ENCODE peak calls at places on chromosomes 6 and 20, in six cellular contexts. One of them, this sample, is unnamed.
A peak's percentile ranks its signal among the peaks of the same experiment; 100 is the strongest.

GRCh38 chr6:33967966-33968724 is 164.3 kb upstream of the MLN start:
- DNase-seq in lower leg skin: peak; percentile 64
- DNase-seq in activated naive CD4-positive, alpha-beta T cell treated with anti-CD3 and anti-CD28 coated beads, Interleukin-2, amount 10 ng/mL, durations not matched to agents 7 days and 5 days: peak; percentile 14
- DNase-seq in stimulated activated CD4-positive, alpha-beta T cell treated with anti-CD3 and anti-CD28 coated beads, Interleukin-2, amount 100 ng/mL, for 48 hours: no peak
- DNase-seq in NCI-H1105: no peak
- DNase-seq in left ventricle myocardium inferior: no peak
- DNase-seq in this sample: no peak

GRCh38 chr20:23534801-23535593 is 33.3 kb downstream of the CST9L start:
- DNase-seq in lower leg skin: no peak
- DNase-seq in activated naive CD4-positive, alpha-beta T cell treated with anti-CD3 and anti-CD28 coated beads, Interleukin-2, amount 10 ng/mL, durations not matched to agents 7 days and 5 days: no peak
- DNase-seq in stimulated activated CD4-positive, alpha-beta T cell treated with anti-CD3 and anti-CD28 coated beads, Interleukin-2, amount 100 ng/mL, for 48 hours: no peak
- DNase-seq in NCI-H1105: no peak
- DNase-seq in left ventricle myocardium inferior: no peak
- DNase-seq in this sample: no peak

GRCh38 chr20:32535316-32535952 is 49.7 kb downstream of the NOL4L start:
- DNase-seq in lower leg skin: no peak
- DNase-seq in activated naive CD4-positive, alpha-beta T cell treated with anti-CD3 and anti-CD28 coated beads, Interleukin-2, amount 10 ng/mL, durations not matched to agents 7 days and 5 days: peak; percentile 62
- DNase-seq in stimulated activated CD4-positive, alpha-beta T cell treated with anti-CD3 and anti-CD28 coated beads, Interleukin-2, amount 100 ng/mL, for 48 hours: no peak
- DNase-seq in NCI-H1105: peak; percentile 64
- DNase-seq in left ventricle myocardium inferior: no peak
- DNase-seq in this sample: no peak

GRCh38 chr20:1282966-1283365 is 16.9 kb downstream of the SNPH start:
- DNase-seq in lower leg skin: peak; percentile 42
- DNase-seq in activated naive CD4-positive, alpha-beta T cell treated with anti-CD3 and anti-CD28 coated beads, Interleukin-2, amount 10 ng/mL, durations not matched to agents 7 days and 5 days: no peak
- DNase-seq in stimulated activated CD4-positive, alpha-beta T cell treated with anti-CD3 and anti-CD28 coated beads, Interleukin-2, amount 100 ng/mL, for 48 hours: no peak
- DNase-seq in NCI-H1105: no peak
- DNase-seq in left ventricle myocardium inferior: no peak
- DNase-seq in this sample: no peak

GRCh38 chr20:48595495-48596475 is 232.0 kb downstream of the PREX1 start:
- DNase-seq in lower leg skin: peak; percentile 57
- DNase-seq in activated naive CD4-positive, alpha-beta T cell treated with anti-CD3 and anti-CD28 coated beads, Interleukin-2, amount 10 ng/mL, durations not matched to agents 7 days and 5 days: peak; percentile 1
- DNase-seq in stimulated activated CD4-positive, alpha-beta T cell treated with anti-CD3 and anti-CD28 coated beads, Interleukin-2, amount 100 ng/mL, for 48 hours: no peak
- DNase-seq in NCI-H1105: no peak
- DNase-seq in left ventricle myocardium inferior: no peak
- DNase-seq in this sample: no peak

GRCh38 chr6:168950500-168951223 is 303.0 kb downstream of the THBS2 start:
- DNase-seq in lower leg skin: peak; percentile 76
- DNase-seq in activated naive CD4-positive, alpha-beta T cell treated with anti-CD3 and anti-CD28 coated beads, Interleukin-2, amount 10 ng/mL, durations not matched to agents 7 days and 5 days: no peak
- DNase-seq in stimulated activated CD4-positive, alpha-beta T cell treated with anti-CD3 and anti-CD28 coated beads, Interleukin-2, amount 100 ng/mL, for 48 hours: no peak
- DNase-seq in NCI-H1105: no peak
- DNase-seq in left ventricle myocardium inferior: no peak
- DNase-seq in this sample: no peak

GRCh38 chr6:12071064-12071615 is 59.0 kb downstream of the HIVEP1 start:
- DNase-seq in lower leg skin: no peak
- DNase-seq in activated naive CD4-positive, alpha-beta T cell treated with anti-CD3 and anti-CD28 coated beads, Interleukin-2, amount 10 ng/mL, durations not matched to agents 7 days and 5 days: no peak
- DNase-seq in stimulated activated CD4-positive, alpha-beta T cell treated with anti-CD3 and anti-CD28 coated beads, Interleukin-2, amount 100 ng/mL, for 48 hours: no peak
- DNase-seq in NCI-H1105: no peak
- DNase-seq in left ventricle myocardium inferior: no peak
- DNase-seq in this sample: no peak

GRCh38 chr20:34896086-34896551 is 19.7 kb downstream of the ACSS2 start:
- DNase-seq in lower leg skin: no peak
- DNase-seq in activated naive CD4-positive, alpha-beta T cell treated with anti-CD3 and anti-CD28 coated beads, Interleukin-2, amount 10 ng/mL, durations not matched to agents 7 days and 5 days: no peak
- DNase-seq in stimulated activated CD4-positive, alpha-beta T cell treated with anti-CD3 and anti-CD28 coated beads, Interleukin-2, amount 100 ng/mL, for 48 hours: no peak
- DNase-seq in NCI-H1105: no peak
- DNase-seq in left ventricle myocardium inferior: no peak
- DNase-seq in this sample: no peak

GRCh38 chr20:4682682-4683081 is 39.0 kb upstream of the PRND start:
- DNase-seq in lower leg skin: peak; percentile 31
- DNase-seq in activated naive CD4-positive, alpha-beta T cell treated with anti-CD3 and anti-CD28 coated beads, Interleukin-2, amount 10 ng/mL, durations not matched to agents 7 days and 5 days: no peak
- DNase-seq in stimulated activated CD4-positive, alpha-beta T cell treated with anti-CD3 and anti-CD28 coated beads, Interleukin-2, amount 100 ng/mL, for 48 hours: no peak
- DNase-seq in NCI-H1105: no peak
- DNase-seq in left ventricle myocardium inferior: no peak
- DNase-seq in this sample: no peak

This sample was measured in mucosa of gallbladder.